ENCODE peak calls at places on chromosome 11, in six cellular contexts. U is IMR-90, I is neuronal stem cell, Z is mesenchymal stem cell, C is trophoblast cell, L is H1. D is an unnamed sample.

GRCh38 chr11:110896358-110896757 is 184.1 kb upstream of the ARHGAP20 start:
- DNase-seq in U (peak; percentile 86), I (no peak), Z (peak; percentile 57), C (no peak), L (no peak), D (no peak)

GRCh38 chr11:93567406-93567819 is 24.2 kb upstream of the SMCO4 start:
- DNase-seq in U (no peak), I (no peak), Z (no peak), C (no peak), L (no peak), D (no peak)

GRCh38 chr11:101034076-101034475 is 95.5 kb downstream of the PGR start:
- DNase-seq in U (no peak), I (no peak), Z (no peak), C (no peak), L (no peak), D (peak; percentile 39)

GRCh38 chr11:92383430-92383829 is 158.8 kb downstream of the FAT3 start:
- DNase-seq in U (peak; percentile 54), I (no peak), Z (peak; percentile 33), C (peak; percentile 88), L (no peak), D (no peak)

GRCh38 chr11:111729441-111729840 is 36.7 kb downstream of the PPP2R1B start:
- DNase-seq in U (peak; percentile 43), I (no peak), Z (no peak), C (no peak), L (no peak), D (no peak)

GRCh38 chr11:109320595-109320994 is 101.4 kb upstream of the C11orf87 start:
- DNase-seq in U (peak; percentile 34), I (no peak), Z (peak; percentile 78), C (peak; percentile 8), L (no peak), D (no peak)

GRCh38 chr11:19398772-19399542 is 158.2 kb upstream of the E2F8 start:
- DNase-seq in U (peak; percentile 94), I (no peak), Z (peak; percentile 61), C (no peak), L (no peak), D (no peak)

GRCh38 chr11:125086633-125087296 is 23.7 kb downstream of the SLC37A2 start:
- DNase-seq in U (no peak), I (no peak), Z (no peak), C (no peak), L (no peak), D (no peak)

GRCh38 chr11:47460571-47461235 is 11.8 kb upstream of the RAPSN start:
- DNase-seq in U (peak; percentile 29), I (no peak), Z (no peak), C (no peak), L (no peak), D (no peak)

GRCh38 chr11:82631722-82632630 is 101.7 kb downstream of the FAM181B start:
- DNase-seq in U (peak; percentile 2), I (no peak), Z (peak; percentile 87), C (no peak), L (no peak), D (no peak)

GRCh38 chr11:31680770-31681169 is 130.4 kb downstream of the PAX6 start:
- DNase-seq in U (no peak), I (no peak), Z (no peak), C (no peak), L (no peak), D (no peak)

GRCh38 chr11:125593113-125593761 is 585 bp downstream of the STT3A start:
- DNase-seq in U (peak; percentile 46), I (no peak), Z (peak; percentile 67), C (no peak), L (no peak), D (no peak)

GRCh38 chr11:134418119-134418840 is 6.2 kb upstream of the B3GAT1 start:
- DNase-seq in U (peak; percentile 3), I (no peak), Z (no peak), C (peak; percentile 20), L (no peak), D (no peak)

GRCh38 chr11:69537855-69538640 is 56.6 kb downstream of the LINC01488 start:
- DNase-seq in U (no peak), I (no peak), Z (no peak), C (no peak), L (no peak), D (no peak)

GRCh38 chr11:132055296-132055695 is 684.9 kb downstream of the NTM start:
- DNase-seq in U (no peak), I (no peak), Z (peak; percentile 41), C (no peak), L (no peak), D (no peak)

GRCh38 chr11:86558841-86559240 is 113.6 kb downstream of the ME3 start:
- DNase-seq in U (no peak), I (no peak), Z (no peak), C (no peak), L (no peak), D (no peak)
- H3K18ac ChIP-seq in U (no peak overlapping the region), I (no peak overlapping the region), Z (peak overlapping the region; percentile 86), C (peak overlapping the region; percentile 68), L (no peak overlapping the region), D (no peak overlapping the region)

GRCh38 chr11:45410391-45411215 is 124.5 kb upstream of the SYT13 start:
- DNase-seq in U (no peak), I (no peak), Z (no peak), C (no peak), L (peak; percentile 54), D (peak; percentile 59)
- H2BK5ac ChIP-seq in U (no peak overlapping the region), I (no peak overlapping the region), Z (no peak overlapping the region), C (no peak overlapping the region), L (peak overlapping the region; percentile 88), D (no peak overlapping the region)

GRCh38 chr11:35621620-35622019 is 3.4 kb downstream of the FJX1 start:
- DNase-seq in U (no peak), I (no peak), Z (no peak), C (no peak), L (no peak), D (no peak)

GRCh38 chr11:35626511-35626910 is 8.3 kb downstream of the FJX1 start:
- DNase-seq in U (no peak), I (no peak), Z (no peak), C (no peak), L (no peak), D (no peak)

GRCh38 chr11:35622070-35622469 is 3.8 kb downstream of the FJX1 start:
- DNase-seq in U (peak; percentile 84), I (no peak), Z (peak; percentile 49), C (peak; percentile 64), L (no peak), D (no peak)

GRCh38 chr11:35619754-35620640 is 1.7 kb downstream of the FJX1 start:
- DNase-seq in U (peak; percentile 45), I (peak; percentile 66), Z (peak; percentile 61), C (no peak), L (peak; percentile 73), D (peak; percentile 88)

DNA sequence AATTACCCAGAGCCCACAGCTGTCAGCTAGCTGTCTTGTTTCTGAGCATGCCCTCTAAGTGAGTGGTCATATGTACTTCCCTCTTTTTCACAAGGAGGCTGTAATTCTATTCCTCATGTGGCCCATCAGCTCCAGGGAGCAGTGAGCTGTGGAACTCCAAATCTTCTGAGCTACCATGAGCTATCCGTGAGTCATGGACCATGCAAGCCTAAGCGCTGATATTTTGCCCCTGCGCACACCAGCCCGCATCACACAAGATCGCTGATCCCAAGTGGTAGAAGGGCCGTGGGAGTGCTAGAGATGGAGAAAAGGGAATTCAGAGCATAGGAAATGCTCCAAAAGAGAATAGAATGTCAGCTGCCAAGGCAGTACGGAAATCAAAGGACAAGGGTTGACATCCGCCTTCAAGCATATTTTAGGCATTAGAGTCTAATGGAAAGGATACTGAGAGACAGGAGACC is 5.5 kb downstream of the FJX1 start:
- DNase-seq in U (peak; percentile 94), I (no peak), Z (peak; percentile 83), C (peak; percentile 84), L (no peak), D (no peak)
- H2AFZ ChIP-seq in U (peak overlapping the region; percentile 25), I (no peak overlapping the region), Z (no peak overlapping the region), C (no peak overlapping the region), L (no peak overlapping the region), D (no peak overlapping the region)

GRCh38 chr11:78022397-78023396 is at the start of gene KCTD14:
- DNase-seq in U (no peak), I (no peak), Z (no peak), C (no peak), L (peak; percentile 78), D (peak; percentile 86)
- H3K18ac ChIP-seq in U (no peak within 1 kb of the TSS), I (peak within 1 kb of the TSS; percentile 88), Z (peak within 1 kb of the TSS; percentile 81), C (peak within 1 kb of the TSS; percentile 20), L (peak within 1 kb of the TSS; percentile 93), D (peak within 1 kb of the TSS; percentile 89)

GRCh38 chr11:118691926-118692830 is 12.7 kb upstream of the TREH start:
- DNase-seq in U (peak; percentile 67), I (no peak), Z (peak; percentile 64), C (peak; percentile 32), L (no peak), D (no peak)
- H2BK5ac ChIP-seq in U (peak overlapping the region; percentile 64), I (no peak overlapping the region), Z (no peak overlapping the region), C (peak overlapping the region; percentile 73), L (peak overlapping the region; percentile 84), D (no peak overlapping the region)

GRCh38 chr11:67117176-67117575 is 1.9 kb upstream of the KDM2A start:
- DNase-seq in U (no peak), I (no peak), Z (peak; percentile 29), C (no peak), L (no peak), D (no peak)
- H2AFZ ChIP-seq in U (no peak overlapping the region), I (peak overlapping the region; percentile 73), Z (no peak overlapping the region), C (peak overlapping the region; percentile 97), L (peak overlapping the region; percentile 78), D (no peak overlapping the region)

GRCh38 chr11:14819596-14819995 is 72.4 kb downstream of the CYP2R1 start:
- DNase-seq in U (no peak), I (no peak), Z (no peak), C (no peak), L (no peak), D (no peak)

GRCh38 chr11:14818779-14819178 is 73.3 kb downstream of the CYP2R1 start:
- DNase-seq in U (no peak), I (no peak), Z (no peak), C (no peak), L (no peak), D (no peak)

GRCh38 chr11:14826580-14826979 is 65.5 kb downstream of the CYP2R1 start:
- DNase-seq in U (no peak), I (no peak), Z (no peak), C (no peak), L (no peak), D (no peak)

GRCh38 chr11:14821031-14821430 is 71.0 kb downstream of the CYP2R1 start:
- DNase-seq in U (no peak), I (no peak), Z (no peak), C (no peak), L (no peak), D (no peak)
- H3K18ac ChIP-seq in U (no peak overlapping the region), I (no peak overlapping the region), Z (no peak overlapping the region), C (no peak overlapping the region), L (no peak overlapping the region), D (no peak overlapping the region)